ENCODE peak calls at places on chromosomes 5 and 9, in ten cellular contexts. E is fibroblast of lung, M is GM23338, P is upper lobe of left lung, Z is PC-9, N is tibial nerve, O is thyroid gland, X is colonic mucosa, S is tibial artery, F is heart left ventricle. T is an unnamed sample. For H3K4me1, the result is how much of the 10 kb centered on the place peaks cover.

GRCh38 chr9:79573697-79573976 is 1.9 kb downstream of the TLE4 start:
- DNase-seq in N (no peak), P (no peak), O (no peak), E (no peak), Z (no peak), M (no peak), S (no peak), F (no peak), X (no peak), T (no peak)

GRCh38 chr5:37869221-37869620 is 29.4 kb upstream of the GDNF start:
- DNase-seq in F (no peak), E (no peak), S (no peak), X (no peak), Z (no peak), O (no peak), M (no peak), P (no peak), N (no peak), T (no peak)

GRCh38 chr9:77588319-77588937 is 59.7 kb downstream of the GNA14 start:
- DNase-seq in O (no peak), M (no peak), X (no peak), Z (peak), F (no peak), N (no peak), S (no peak), E (peak), P (no peak), T (no peak)

GRCh38 chr5:5164158-5164557 is 24.0 kb downstream of the ADAMTS16 start:
- DNase-seq in S (no peak), O (peak), Z (no peak), E (peak), P (no peak), M (no peak), N (no peak), X (no peak), F (no peak), T (no peak)

GRCh38 chr5:135594416-135594960 is 15.7 kb upstream of the CXCL14 start:
- DNase-seq in N (no peak), F (no peak), M (no peak), Z (no peak), E (no peak), P (no peak), X (peak), O (no peak), S (no peak), T (no peak)

GRCh38 chr5:1135696-1136525 is 24.0 kb upstream of the SLC12A7 start:
- DNase-seq in P (no peak), O (no peak), F (no peak), E (no peak), N (no peak), M (no peak), X (no peak), S (no peak), Z (no peak), T (no peak)

GRCh38 chr9:7246917-7247538 is 489.3 kb downstream of the KDM4C start:
- DNase-seq in Z (no peak), M (no peak), F (no peak), X (no peak), E (peak), N (no peak), P (no peak), O (no peak), S (no peak), T (no peak)

GRCh38 chr9:114238919-114239879 is 83.7 kb upstream of the ORM1 start:
- DNase-seq in F (peak), S (no peak), Z (no peak), M (peak), X (no peak), P (no peak), E (peak), O (no peak), N (no peak), T (peak)

GRCh38 chr9:93477397-93477796 is 24.0 kb upstream of the FAM120AOS start:
- DNase-seq in N (no peak), O (no peak), E (no peak), X (no peak), P (no peak), Z (no peak), M (no peak), F (no peak), S (no peak), T (no peak)

GRCh38 chr5:135709998-135710670 is 124.3 kb upstream of the SLC25A48 start:
- DNase-seq in S (no peak), Z (no peak), E (no peak), N (no peak), P (no peak), F (no peak), M (no peak), X (no peak), O (no peak), T (no peak)

GRCh38 chr5:181052526-181052927 is 12.5 kb downstream of the BTNL9 start:
- DNase-seq in O (no peak), X (no peak), N (no peak), S (no peak), P (peak), E (peak), Z (no peak), F (peak), M (peak), T (no peak)

GRCh38 chr5:164422400-164422799 is 917.0 kb downstream of the MAT2B start:
- DNase-seq in F (no peak), Z (no peak), P (no peak), S (no peak), E (no peak), M (peak), X (no peak), N (no peak), O (peak), T (peak)

GRCh38 chr5:174837919-174838902 is 113.8 kb downstream of the MSX2 start:
- DNase-seq in M (peak), N (no peak), F (no peak), E (peak), Z (no peak), O (no peak), S (no peak), X (peak), P (no peak), T (no peak)

GRCh38 chr9:127931092-127931881 is 710 bp upstream of the PIP5KL1 start:
- DNase-seq in X (no peak), Z (peak), N (no peak), S (no peak), O (peak), F (no peak), P (no peak), M (peak), E (peak), T (peak)

GRCh38 chr9:116469128-116469527 is 218.0 kb upstream of the TRIM32 start:
- DNase-seq in E (no peak), Z (no peak), X (no peak), M (no peak), F (no peak), P (no peak), S (no peak), N (no peak), O (no peak), T (no peak)

GRCh38 chr5:9444346-9444745 is 101.5 kb downstream of the SEMA5A start:
- DNase-seq in P (no peak), M (no peak), N (no peak), F (no peak), S (no peak), X (no peak), O (no peak), E (no peak), Z (no peak), T (no peak)

GRCh38 chr5:102481044-102481715 is 17.6 kb downstream of the SLCO6A1 start:
- DNase-seq in S (no peak), O (no peak), F (no peak), N (no peak), E (peak), Z (no peak), P (no peak), X (no peak), M (no peak), T (no peak)

GRCh38 chr5:113495402-113495801 is 7.1 kb upstream of the MCC start:
- DNase-seq in X (no peak), F (no peak), S (no peak), M (no peak), P (no peak), O (no peak), Z (no peak), N (no peak), E (peak), T (no peak)

GRCh38 chr5:33688041-33688980 is 203.5 kb downstream of the ADAMTS12 start:
- DNase-seq in F (peak), E (peak), Z (no peak), N (no peak), X (no peak), M (no peak), P (no peak), O (no peak), S (no peak), T (no peak)

GRCh38 chr5:24906689-24907088 is 261.9 kb upstream of the CDH10 start:
- DNase-seq in X (no peak), E (no peak), P (no peak), N (no peak), M (no peak), F (no peak), O (no peak), Z (no peak), S (no peak), T (no peak)

GRCh38 chr9:10612649-10613398 is at the start of gene PTPRD:
- DNase-seq in P (peak), M (peak), S (no peak), F (no peak), N (no peak), X (peak), Z (peak), O (peak), E (peak), T (peak)

GRCh38 chr9:27801511-27801910 is 228.2 kb upstream of the C9orf72 start:
- DNase-seq in O (no peak), F (no peak), X (no peak), N (no peak), M (no peak), E (no peak), P (no peak), Z (no peak), S (no peak), T (no peak)

GRCh38 chr5:114782869-114783268 is 386.8 kb downstream of the TRIM36 start:
- DNase-seq in F (peak), N (no peak), M (peak), X (no peak), P (peak), O (peak), S (peak), Z (no peak), E (no peak), T (peak)

GRCh38 chr5:159331099-159331973 is 1.0 kb upstream of the IL12B start:
- DNase-seq in Z (peak), O (peak), N (peak), S (peak), X (peak), E (peak), M (peak), F (peak), P (peak), T (peak)

GRCh38 chr9:120413121-120414048 is 166.6 kb downstream of the CDK5RAP2 start:
- DNase-seq in E (no peak), P (no peak), X (no peak), N (no peak), O (no peak), M (peak), Z (no peak), F (no peak), S (no peak), T (no peak)

GRCh38 chr5:149549461-149550266 is 1.6 kb downstream of the CSNK1A1 start:
- DNase-seq in F (peak), M (peak), Z (no peak), P (no peak), O (peak), X (peak), S (no peak), E (peak), N (no peak), T (peak)

GRCh38 chr9:116800885-116801284 is 113.8 kb downstream of the TRIM32 start:
- DNase-seq in S (no peak), X (no peak), E (no peak), P (no peak), Z (no peak), F (no peak), N (no peak), O (no peak), M (peak), T (no peak)

GRCh38 chr5:181204561-181205401 is at the start of gene TRIM7:
- DNase-seq in E (peak), X (peak), Z (peak), N (no peak), M (peak), S (peak), P (peak), O (peak), F (peak), T (peak)

GRCh38 chr9:98034593-98035546 is 21.7 kb upstream of the NANS start:
- DNase-seq in M (peak), X (peak), S (peak), E (peak), Z (peak), F (peak), P (no peak), N (peak), O (peak), T (peak)

GRCh38 chr9:105067895-105068580 is 140.1 kb upstream of the ABCA1 start:
- DNase-seq in P (no peak), M (no peak), E (peak), Z (no peak), F (no peak), N (no peak), O (no peak), X (no peak), S (no peak), T (no peak)

GRCh38 chr9:111659706-111660105 is 1.7 kb upstream of the GNG10 start:
- DNase-seq in P (no peak), S (no peak), O (no peak), M (no peak), E (no peak), X (no peak), Z (no peak), N (no peak), F (no peak), T (no peak)

GRCh38 chr5:112787261-112787660 is 49.6 kb downstream of the APC start:
- DNase-seq in O (no peak), F (no peak), S (no peak), P (no peak), E (peak), N (no peak), M (no peak), X (no peak), Z (no peak), T (no peak)

GRCh38 chr5:180784497-180785097 is 18.0 kb downstream of the MGAT1 start:
- DNase-seq in E (peak), O (peak), X (peak), N (peak), P (no peak), M (peak), Z (peak), S (peak), F (peak), T (peak)

GRCh38 chr5:143896981-143897380 is 85.0 kb downstream of the HMHB1 start:
- DNase-seq in F (no peak), S (no peak), N (no peak), E (peak), M (no peak), Z (no peak), P (no peak), O (no peak), X (no peak), T (peak)

DNA sequence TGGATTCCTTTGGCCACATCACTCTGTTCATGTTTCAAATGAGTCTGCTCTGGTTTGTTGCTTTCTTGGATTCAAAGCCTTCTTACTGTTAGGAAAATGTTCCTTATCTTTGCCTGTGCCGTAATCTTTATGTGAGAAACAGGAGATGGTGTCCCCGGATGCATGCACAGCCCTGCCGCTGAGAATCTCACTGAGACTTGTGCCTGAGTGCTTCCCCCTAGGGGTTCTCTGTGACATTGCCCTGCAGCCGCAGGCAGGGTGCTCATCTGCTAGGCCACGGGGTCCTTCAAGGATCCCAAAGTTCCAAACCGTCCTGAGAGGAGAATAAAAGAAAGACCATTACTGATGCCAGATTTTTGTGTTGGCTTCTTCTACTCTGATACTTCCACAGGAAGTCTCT is 81.4 kb upstream of the ANKRD55 start:
- DNase-seq in X (no peak), P (no peak), F (no peak), E (no peak), S (no peak), O (peak), N (no peak), Z (peak), M (peak), T (peak)
- TF ChIP-seq CTCF in X (no peak), P (no peak), F (peak), E (peak), S (peak), O (no peak), N (no peak), Z (peak), M (peak), T (peak)

GRCh38 chr5:156971848-156972525 is 9.0 kb upstream of the TIMD4 start:
- DNase-seq in N (no peak), O (peak), X (no peak), S (no peak), M (no peak), F (no peak), P (no peak), Z (no peak), E (no peak), T (no peak)

DNA sequence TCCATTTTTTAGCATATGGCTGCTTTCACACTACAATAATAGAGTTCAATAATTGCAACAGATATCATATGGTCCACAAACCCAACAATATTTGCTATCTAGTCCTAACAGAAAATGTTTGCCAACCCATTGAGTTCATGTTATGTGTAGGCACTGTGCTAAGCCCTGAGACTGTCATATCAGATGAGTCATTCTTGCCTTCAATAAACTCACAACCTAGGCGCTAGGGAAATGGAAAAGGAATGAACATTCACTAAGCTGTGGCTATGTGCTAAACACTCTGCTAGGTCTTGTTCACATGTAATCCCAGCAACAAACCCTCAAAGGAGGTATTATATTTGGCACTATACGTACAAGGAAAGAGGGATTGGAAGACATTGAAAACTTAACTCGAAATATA is 8.4 kb upstream of the TIMD4 start:
- DNase-seq in N (no peak), Z (no peak), F (no peak), X (no peak), P (no peak), S (no peak), E (no peak), M (no peak), O (no peak), T (no peak)
- H3K4me1 ChIP-seq in N (under half), Z (under half), F (under half), X (under half), P (under half), S (under half), E (under half), M (under half), O (under half), T (under half)

DNA sequence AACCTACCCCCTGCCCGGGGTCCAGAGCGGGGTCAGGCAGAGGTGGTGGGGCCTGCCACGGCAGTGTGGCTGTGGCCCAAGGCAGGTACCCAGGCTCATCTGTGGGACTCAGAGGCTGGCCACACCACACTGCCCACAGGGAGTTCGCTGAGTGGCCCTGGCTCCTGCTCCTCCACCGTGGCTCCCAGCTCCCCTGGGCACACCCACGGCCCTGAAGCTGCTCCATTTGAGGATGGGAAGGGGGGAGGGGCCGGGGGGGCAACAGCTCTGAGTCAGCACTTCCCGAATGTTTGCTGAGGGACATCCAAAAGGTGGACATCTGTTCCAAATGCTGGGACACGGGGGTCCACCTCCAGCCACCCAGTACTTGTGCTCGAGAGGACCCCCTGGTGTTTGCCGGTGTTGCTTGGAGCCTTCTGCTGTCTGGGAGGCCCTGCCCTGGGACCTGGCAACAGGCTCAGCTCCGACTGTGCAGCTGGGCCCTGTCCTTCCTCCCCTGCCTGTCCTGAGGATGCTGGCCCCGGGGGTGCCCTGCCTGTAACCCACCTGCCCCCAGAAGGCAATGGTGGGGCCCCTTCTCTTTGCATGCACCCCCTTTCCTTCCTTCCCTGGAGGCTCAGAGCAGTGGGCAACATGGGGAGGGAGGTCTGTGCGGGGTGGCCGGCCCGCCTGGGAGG is 2.5 kb upstream of the NRARP start:
- DNase-seq in E (no peak), Z (no peak), S (peak), O (no peak), X (peak), N (no peak), M (no peak), P (peak), F (peak), T (peak)
- TF ChIP-seq CTCF in E (peak), Z (no peak), S (no peak), O (no peak), X (no peak), N (no peak), M (no peak), P (no peak), F (no peak), T (peak)

GRCh38 chr9:36036253-36036779 is 397 bp upstream of the RECK start:
- DNase-seq in X (no peak), E (no peak), M (no peak), S (no peak), F (no peak), P (peak), O (no peak), Z (no peak), N (no peak), T (no peak)
- H3K4me1 ChIP-seq in X (under half), E (under half), M (under half), S (under half), F (under half), P (under half), O (under half), Z (under half), N (under half), T (under half)

DNA sequence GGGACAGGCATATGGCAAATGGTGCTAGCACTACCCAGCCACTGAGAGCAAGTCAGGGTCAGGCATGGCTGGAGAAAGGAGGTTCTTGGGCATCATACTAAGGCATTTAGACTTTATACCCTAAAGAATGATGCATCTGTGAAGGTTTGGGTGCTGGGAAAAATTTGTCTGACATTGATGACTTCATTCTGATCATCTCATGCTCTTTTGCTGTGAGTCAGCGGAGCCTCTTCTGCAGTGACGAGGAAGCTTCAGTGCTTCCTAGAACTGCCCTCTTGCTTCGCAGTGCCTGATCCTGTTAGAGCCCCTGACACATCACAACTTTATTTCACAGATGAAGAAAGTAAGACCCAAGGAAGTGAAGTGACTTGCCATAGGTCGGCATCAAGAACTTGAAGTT is 266.6 kb upstream of the GAS1 start:
- DNase-seq in N (no peak), X (no peak), E (peak), P (no peak), Z (no peak), O (no peak), F (no peak), M (no peak), S (no peak), T (no peak)
- TF ChIP-seq CTCF in N (no peak), X (no peak), E (no peak), P (no peak), Z (no peak), O (no peak), F (no peak), M (no peak), S (no peak), T (no peak)